ENCODE peak calls at places on chromosomes 13 and 19, in four cellular contexts. I is mucosa of gallbladder, M is A172, R is iPS-NIHi11. D is an unnamed sample.

GRCh38 chr19:17486545-17486944 is 16.2 kb downstream of the SLC27A1 start:
- DNase-seq in M (no peak), R (no peak), I (no peak), D (no peak)

GRCh38 chr19:45406957-45407375 is 522 bp downstream of the POLR1G start:
- DNase-seq in R (no peak), I (no peak), M (no peak), D (no peak)

GRCh38 chr19:43765109-43765876 is 10.5 kb upstream of the SMG9 start:
- DNase-seq in I (peak; percentile 45), M (peak; percentile 99), R (no peak), D (no peak)

GRCh38 chr13:59680429-59681024 is 483.2 kb downstream of the DIAPH3 start:
- DNase-seq in M (peak; percentile 8), I (no peak), R (peak; percentile 14), D (peak; percentile 35)

GRCh38 chr13:78370231-78370630 is 233.1 kb downstream of the POU4F1 start:
- DNase-seq in R (no peak), I (no peak), M (no peak), D (peak; percentile 7)

GRCh38 chr19:57406516-57407123 is 4.3 kb upstream of the ZNF17 start:
- DNase-seq in I (peak; percentile 71), M (peak; percentile 27), R (peak; percentile 88), D (peak; percentile 85)

GRCh38 chr19:33426621-33427475 is 53.3 kb downstream of the CEBPG start:
- DNase-seq in M (no peak), I (no peak), R (no peak), D (no peak)

GRCh38 chr13:100673376-100673830 is 1.2 kb downstream of the TMTC4 start:
- DNase-seq in R (peak; percentile 39), M (no peak), I (no peak), D (peak; percentile 71)

GRCh38 chr13:75364131-75364713 is 117.7 kb downstream of the TBC1D4 start:
- DNase-seq in R (no peak), I (no peak), M (peak; percentile 22), D (no peak)

GRCh38 chr19:45955905-45956608 is 17.6 kb downstream of the NOVA2 start:
- DNase-seq in R (peak; percentile 26), M (peak; percentile 74), I (peak; percentile 30), D (no peak)

GRCh38 chr19:9008667-9009066 is 1.5 kb downstream of the MUC16 start:
- DNase-seq in I (no peak), M (no peak), R (no peak), D (peak; percentile 76)

GRCh38 chr13:110341445-110342247 is 34.6 kb downstream of the COL4A2 start:
- DNase-seq in I (peak; percentile 53), R (no peak), M (no peak), D (no peak)

GRCh38 chr19:7427944-7428343 is 60.9 kb downstream of the PEX11G start:
- DNase-seq in I (no peak), M (no peak), R (no peak), D (no peak)

GRCh38 chr19:10544242-10544752 is 593 bp downstream of the ATG4D start:
- DNase-seq in R (peak; percentile 60), M (no peak), I (peak; percentile 18), D (peak; percentile 35)

GRCh38 chr13:76764429-76764828 is 121.8 kb downstream of the KCTD12 start:
- DNase-seq in I (peak; percentile 18), R (peak; percentile 16), M (no peak), D (no peak)

GRCh38 chr19:5093953-5094718 is 125.2 kb downstream of the KDM4B start:
- DNase-seq in R (no peak), M (no peak), I (no peak), D (no peak)

GRCh38 chr13:107680115-107680514 is 535.2 kb downstream of the LIG4 start:
- DNase-seq in R (no peak), M (no peak), I (no peak), D (no peak)

GRCh38 chr13:109904218-109904617 is 117.8 kb upstream of the IRS2 start:
- DNase-seq in I (no peak), R (peak; percentile 11), M (peak; percentile 16), D (peak; percentile 13)

GRCh38 chr19:45879971-45880370 is 6.0 kb downstream of the IRF2BP1 start:
- DNase-seq in M (no peak), I (no peak), R (no peak), D (no peak)

GRCh38 chr13:35858665-35859064 is 272.5 kb downstream of the DCLK1 start:
- DNase-seq in R (no peak), I (no peak), M (no peak), D (no peak)

GRCh38 chr13:108760129-108760528 is 130.7 kb downstream of the MYO16 start:
- DNase-seq in M (no peak), R (no peak), I (no peak), D (no peak)

GRCh38 chr19:53981408-53981998 is 9.9 kb upstream of the CACNG6 start:
- DNase-seq in R (no peak), M (no peak), I (no peak), D (no peak)

GRCh38 chr19:44772969-44773368 is 4.7 kb upstream of the CBLC start:
- DNase-seq in M (no peak), I (no peak), R (no peak), D (no peak)

GRCh38 chr19:55442372-55443044 is 592 bp downstream of the SHISA7 start:
- DNase-seq in I (no peak), M (no peak), R (peak; percentile 47), D (peak; percentile 48)

GRCh38 chr19:5108123-5108613 is 139.3 kb downstream of the KDM4B start:
- DNase-seq in I (no peak), M (no peak), R (no peak), D (no peak)

GRCh38 chr19:38851622-38852230 is 1.9 kb upstream of the HNRNPL start:
- DNase-seq in M (peak; percentile 79), R (peak; percentile 90), I (peak; percentile 94), D (peak; percentile 96)

D was measured in neural progenitor cell.